ENCODE peak calls at places on chromosomes 2 and 18, in five cellular contexts. One of them, this sample, is unnamed.

GRCh38 chr2:199914372-199914958 is 3.4 kb downstream of the C2orf69 start:
- DNase-seq in HCT116: no peak
- DNase-seq in psoas muscle: no peak
- DNase-seq in fibroblast of lung: no peak
- DNase-seq in body of pancreas: no peak
- DNase-seq in this sample: no peak

GRCh38 chr2:120524174-120524573 is 178.2 kb downstream of the INHBB start:
- DNase-seq in fibroblast of lung: no peak
- DNase-seq in psoas muscle: no peak
- DNase-seq in HCT116: no peak
- DNase-seq in body of pancreas: no peak
- DNase-seq in this sample: no peak

GRCh38 chr2:73202156-73203054 is at the start of gene NOTO:
- DNase-seq in HCT116: no peak
- DNase-seq in body of pancreas: no peak
- DNase-seq in psoas muscle: no peak
- DNase-seq in fibroblast of lung: no peak
- DNase-seq in this sample: no peak

GRCh38 chr2:8779795-8780194 is 57.6 kb downstream of the KIDINS220 start:
- DNase-seq in body of pancreas: no peak
- DNase-seq in HCT116: no peak
- DNase-seq in fibroblast of lung: no peak
- DNase-seq in psoas muscle: no peak
- DNase-seq in this sample: no peak

GRCh38 chr2:24682357-24682756 is 110.8 kb downstream of the PTRHD1 start:
- DNase-seq in fibroblast of lung: no peak
- DNase-seq in psoas muscle: no peak
- DNase-seq in body of pancreas: no peak
- DNase-seq in HCT116: no peak
- DNase-seq in this sample: no peak

GRCh38 chr18:11368020-11368419 is 218.7 kb upstream of the PIEZO2 start:
- DNase-seq in fibroblast of lung: no peak
- DNase-seq in psoas muscle: no peak
- DNase-seq in body of pancreas: no peak
- DNase-seq in HCT116: no peak
- DNase-seq in this sample: no peak

GRCh38 chr2:130778781-130779180 is 23.4 kb downstream of the AMER3 start:
- DNase-seq in body of pancreas: no peak
- DNase-seq in fibroblast of lung: no peak
- DNase-seq in HCT116: no peak
- DNase-seq in psoas muscle: no peak
- DNase-seq in this sample: no peak

GRCh38 chr18:13542520-13542847 is 183.9 kb downstream of the FAM210A start:
- DNase-seq in psoas muscle: no peak
- DNase-seq in fibroblast of lung: no peak
- DNase-seq in body of pancreas: no peak
- DNase-seq in HCT116: no peak
- DNase-seq in this sample: no peak

GRCh38 chr2:69482471-69482870 is 45.2 kb upstream of the NFU1 start:
- DNase-seq in fibroblast of lung: no peak
- DNase-seq in body of pancreas: no peak
- DNase-seq in HCT116: no peak
- DNase-seq in psoas muscle: no peak
- DNase-seq in this sample: no peak

GRCh38 chr18:24181806-24182205 is 42.9 kb downstream of the CABYR start:
- DNase-seq in fibroblast of lung: peak; percentile 69
- DNase-seq in psoas muscle: no peak
- DNase-seq in HCT116: no peak
- DNase-seq in body of pancreas: no peak
- DNase-seq in this sample: no peak

GRCh38 chr2:39902103-39902502 is 123.0 kb upstream of the THUMPD2 start:
- DNase-seq in fibroblast of lung: peak; percentile 78
- DNase-seq in body of pancreas: no peak
- DNase-seq in psoas muscle: no peak
- DNase-seq in HCT116: no peak
- DNase-seq in this sample: peak; percentile 44

GRCh38 chr18:63031439-63031838 is 288.1 kb downstream of the BCL2 start:
- DNase-seq in fibroblast of lung: no peak
- DNase-seq in psoas muscle: no peak
- DNase-seq in HCT116: no peak
- DNase-seq in body of pancreas: no peak
- DNase-seq in this sample: no peak

DNA sequence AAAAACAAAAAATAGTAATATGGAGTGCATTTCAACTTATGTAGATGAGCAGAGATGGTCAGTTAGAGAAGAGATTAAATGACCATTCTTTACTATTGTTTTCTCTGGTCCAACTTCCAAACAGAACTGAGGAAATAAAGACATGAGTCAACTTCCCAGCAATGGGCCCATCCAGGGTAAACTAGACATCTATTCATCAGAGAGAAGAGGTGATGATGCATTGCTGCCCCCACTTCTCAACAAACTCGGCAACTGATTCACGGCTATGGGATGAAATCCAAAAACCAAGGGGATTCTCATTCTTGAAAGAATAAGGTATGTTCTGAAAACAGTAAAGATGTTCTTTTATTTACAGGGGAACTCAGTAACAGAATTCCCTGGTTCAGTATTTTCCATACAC is 190.7 kb downstream of the RDH14 start:
- DNase-seq in body of pancreas: no peak
- DNase-seq in HCT116: no peak
- DNase-seq in fibroblast of lung: peak; percentile 92
- DNase-seq in psoas muscle: no peak
- DNase-seq in this sample: no peak
- H3K27ac ChIP-seq in body of pancreas: no peak overlapping the region
- H3K27ac ChIP-seq in HCT116: no peak overlapping the region
- H3K27ac ChIP-seq in fibroblast of lung: no peak overlapping the region
- H3K27ac ChIP-seq in psoas muscle: no peak overlapping the region
- H3K27ac ChIP-seq in this sample: no peak overlapping the region

DNA sequence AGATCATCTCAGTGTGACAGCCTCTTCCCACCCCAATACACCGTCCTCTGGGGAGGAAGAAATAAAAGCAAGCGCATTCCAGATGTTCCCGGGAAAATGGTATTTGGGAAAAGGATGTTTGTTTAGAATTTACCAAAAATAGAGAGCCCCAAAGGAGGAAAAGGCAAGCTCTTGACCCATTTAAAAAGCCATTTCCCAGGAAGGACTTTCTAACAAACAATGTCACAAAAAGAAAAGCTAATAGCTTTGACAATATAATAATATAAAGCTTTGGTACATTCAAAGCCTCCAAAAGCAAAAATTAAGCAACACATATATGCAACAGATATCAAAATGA is 64.6 kb downstream of the HS1BP3 start:
- DNase-seq in psoas muscle: no peak
- DNase-seq in fibroblast of lung: no peak
- DNase-seq in body of pancreas: peak; percentile 0
- DNase-seq in HCT116: no peak
- DNase-seq in this sample: no peak
- H3K27ac ChIP-seq in psoas muscle: no peak overlapping the region
- H3K27ac ChIP-seq in fibroblast of lung: no peak overlapping the region
- H3K27ac ChIP-seq in body of pancreas: peak overlapping the region; percentile 88
- H3K27ac ChIP-seq in HCT116: no peak overlapping the region
- H3K27ac ChIP-seq in this sample: no peak overlapping the region

GRCh38 chr2:43461461-43462073 is 134.3 kb downstream of the THADA start:
- DNase-seq in body of pancreas: no peak
- DNase-seq in HCT116: no peak
- DNase-seq in psoas muscle: no peak
- DNase-seq in fibroblast of lung: no peak
- DNase-seq in this sample: no peak

GRCh38 chr2:43459455-43459854 is 136.4 kb downstream of the THADA start:
- DNase-seq in HCT116: no peak
- DNase-seq in body of pancreas: no peak
- DNase-seq in fibroblast of lung: peak; percentile 63
- DNase-seq in psoas muscle: no peak
- DNase-seq in this sample: peak; percentile 69

GRCh38 chr2:43460141-43460540 is 135.7 kb downstream of the THADA start:
- DNase-seq in HCT116: no peak
- DNase-seq in psoas muscle: no peak
- DNase-seq in body of pancreas: no peak
- DNase-seq in fibroblast of lung: no peak
- DNase-seq in this sample: no peak

GRCh38 chr2:43462866-43463641 is 132.8 kb downstream of the THADA start:
- DNase-seq in psoas muscle: no peak
- DNase-seq in body of pancreas: peak; percentile 30
- DNase-seq in HCT116: no peak
- DNase-seq in fibroblast of lung: no peak
- DNase-seq in this sample: no peak

DNA sequence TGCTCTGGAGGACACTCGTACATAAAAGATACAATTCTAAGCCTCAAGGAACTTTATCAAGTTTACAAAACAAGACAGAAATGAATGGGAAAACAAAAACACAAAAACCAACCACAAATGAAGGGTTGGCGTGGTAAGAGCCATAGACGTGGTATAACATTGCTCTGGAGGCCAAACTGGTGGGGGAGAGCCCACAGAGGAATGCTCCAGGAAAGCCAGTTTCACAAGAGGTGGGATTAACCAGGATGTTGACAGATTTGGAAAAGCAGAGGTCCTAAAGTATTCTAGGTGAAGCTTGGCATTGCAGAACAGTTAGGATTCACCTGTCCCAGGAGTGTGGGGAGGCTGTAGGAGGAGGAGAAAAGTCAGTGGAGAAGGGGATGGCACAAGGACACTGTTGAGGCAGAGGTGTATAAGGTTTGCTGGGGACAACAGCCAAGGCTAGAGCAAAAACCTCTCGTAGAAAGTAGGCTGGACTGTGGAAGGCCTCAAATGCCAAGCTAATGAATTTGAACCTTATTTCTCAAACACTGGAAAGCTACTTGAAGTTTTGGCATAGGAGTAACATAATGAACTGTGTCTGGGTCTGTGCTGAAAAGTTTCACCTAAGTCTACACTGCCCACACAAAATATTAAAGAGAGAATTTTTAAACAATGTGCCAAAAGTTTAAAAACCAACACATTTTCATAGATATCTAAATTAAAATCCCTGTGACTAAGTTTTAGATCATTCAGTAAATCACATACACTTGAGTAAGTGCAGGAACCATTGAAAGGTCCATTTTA is 135.0 kb downstream of the THADA start:
- DNase-seq in HCT116: no peak
- DNase-seq in body of pancreas: no peak
- DNase-seq in fibroblast of lung: peak; percentile 37
- DNase-seq in psoas muscle: no peak
- DNase-seq in this sample: no peak
- H3K27ac ChIP-seq in HCT116: peak overlapping the region; percentile 6
- H3K27ac ChIP-seq in body of pancreas: no peak overlapping the region
- H3K27ac ChIP-seq in fibroblast of lung: no peak overlapping the region
- H3K27ac ChIP-seq in psoas muscle: peak overlapping the region; percentile 32
- H3K27ac ChIP-seq in this sample: no peak overlapping the region

DNA sequence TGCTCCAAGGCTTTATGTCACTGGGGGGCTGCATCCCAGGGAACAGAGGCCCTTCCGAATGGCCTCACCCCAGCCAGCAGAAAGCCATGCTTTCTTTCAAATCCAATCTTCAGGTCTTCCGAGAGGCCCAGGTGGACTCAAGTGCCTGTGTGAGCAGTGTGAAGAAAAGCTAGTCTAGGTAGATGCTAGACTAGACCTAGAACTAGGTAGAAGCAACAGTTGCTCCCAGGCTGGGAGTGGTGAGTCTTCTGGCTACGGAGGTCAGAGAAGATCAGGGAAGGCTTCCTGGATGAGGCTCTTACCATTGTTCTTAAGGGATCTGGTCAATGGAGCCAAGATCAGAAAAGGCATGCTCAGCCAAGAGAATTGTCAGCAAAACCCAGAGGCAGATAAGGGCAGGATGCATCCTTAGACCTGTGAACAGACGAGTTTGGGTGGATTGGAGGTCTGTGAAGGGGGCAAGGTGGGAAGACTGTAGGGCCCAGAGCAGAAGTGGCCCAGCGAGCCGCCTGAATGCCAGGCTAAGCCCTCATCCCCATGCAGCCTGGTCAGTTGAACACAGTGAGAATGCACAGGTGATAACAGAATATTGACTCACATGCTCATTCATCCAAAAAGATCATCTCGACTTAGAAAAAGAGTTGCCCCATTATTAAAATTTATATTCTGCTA is 110.8 kb downstream of the SMAD7 start:
- DNase-seq in psoas muscle: peak; percentile 24
- DNase-seq in fibroblast of lung: no peak
- DNase-seq in HCT116: no peak
- DNase-seq in body of pancreas: no peak
- DNase-seq in this sample: no peak
- H3K27ac ChIP-seq in psoas muscle: no peak overlapping the region
- H3K27ac ChIP-seq in fibroblast of lung: no peak overlapping the region
- H3K27ac ChIP-seq in HCT116: no peak overlapping the region
- H3K27ac ChIP-seq in body of pancreas: no peak overlapping the region
- H3K27ac ChIP-seq in this sample: peak overlapping the region; percentile 76

DNA sequence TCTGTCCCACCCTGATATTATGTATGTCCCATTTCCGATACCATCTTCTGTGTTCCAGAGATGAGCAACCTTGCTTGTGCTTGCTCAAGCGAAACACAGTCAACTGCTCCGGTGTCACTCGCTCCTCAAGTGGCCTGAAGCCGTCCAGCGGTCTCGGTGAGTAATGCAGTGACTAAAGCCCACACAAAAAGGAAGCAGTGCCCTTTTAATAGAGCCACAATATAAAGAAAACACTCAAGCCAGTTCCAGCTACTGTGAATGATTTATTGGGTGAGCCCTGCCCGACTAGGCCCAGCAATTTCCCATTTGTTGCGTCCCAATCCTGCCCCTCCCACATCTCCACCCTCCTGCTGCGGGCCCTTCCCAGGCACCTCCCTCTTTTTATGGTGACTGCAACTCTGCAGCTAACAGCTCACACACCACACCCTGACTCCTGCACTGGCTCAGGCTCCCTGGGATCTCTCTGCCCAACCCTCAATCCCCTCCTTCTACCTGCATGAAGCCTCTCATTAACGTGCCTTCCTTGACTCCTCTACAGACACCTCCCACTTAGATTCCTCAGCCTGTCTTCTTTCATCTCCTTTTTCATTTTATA is 44.2 kb upstream of the DSC1 start:
- DNase-seq in fibroblast of lung: peak; percentile 81
- DNase-seq in HCT116: peak; percentile 97
- DNase-seq in body of pancreas: peak; percentile 83
- DNase-seq in psoas muscle: no peak
- DNase-seq in this sample: peak; percentile 94
- H3K27ac ChIP-seq in fibroblast of lung: no peak overlapping the region
- H3K27ac ChIP-seq in HCT116: peak overlapping the region; percentile 32
- H3K27ac ChIP-seq in body of pancreas: peak overlapping the region; percentile 49
- H3K27ac ChIP-seq in psoas muscle: no peak overlapping the region
- H3K27ac ChIP-seq in this sample: peak overlapping the region; percentile 84

GRCh38 chr2:190805126-190805525 is 75.5 kb upstream of the GLS start:
- DNase-seq in HCT116: no peak
- DNase-seq in body of pancreas: no peak
- DNase-seq in psoas muscle: no peak
- DNase-seq in fibroblast of lung: no peak
- DNase-seq in this sample: no peak
- H3K27ac ChIP-seq in HCT116: no peak overlapping the region
- H3K27ac ChIP-seq in body of pancreas: no peak overlapping the region
- H3K27ac ChIP-seq in psoas muscle: no peak overlapping the region
- H3K27ac ChIP-seq in fibroblast of lung: no peak overlapping the region
- H3K27ac ChIP-seq in this sample: no peak overlapping the region

This sample was measured in epithelial cell of prostate.